ENCODE peak calls at places on chromosomes 4 and X, in five cellular contexts. E, Q, R, M and Z are unnamed samples.

GRCh38 chr4:155530290-155530689 is 136.4 kb upstream of the GUCY1A1 start:
- DNase-seq in E (no peak), Q (no peak), R (no peak), M (no peak), Z (no peak)

GRCh38 chr4:98687876-98688275 is 29.5 kb upstream of the TSPAN5 start:
- DNase-seq in E (no peak), Q (no peak), R (no peak), M (no peak), Z (no peak)

GRCh38 chrX:117510453-117510852 is 606.2 kb downstream of the KLHL13 start:
- DNase-seq in E (no peak), Q (no peak), R (no peak), M (no peak), Z (no peak)

GRCh38 chrX:147884958-147885357 is 26.8 kb upstream of the FMR1 start:
- DNase-seq in E (no peak), Q (no peak), R (no peak), M (no peak), Z (no peak)

GRCh38 chr4:172830295-172830764 is 338.3 kb upstream of the GALNT7 start:
- DNase-seq in E (peak), Q (no peak), R (no peak), M (no peak), Z (no peak)

GRCh38 chr4:6472387-6473263 is at the start of gene PPP2R2C:
- DNase-seq in E (peak), Q (peak), R (no peak), M (peak), Z (no peak)

GRCh38 chr4:33975996-33976395 is 2268.3 kb downstream of the ARAP2 start:
- DNase-seq in E (no peak), Q (no peak), R (no peak), M (no peak), Z (no peak)

GRCh38 chr4:56799291-56799823 is 22.1 kb downstream of the SPINK2 start:
- DNase-seq in E (no peak), Q (no peak), R (no peak), M (no peak), Z (no peak)

GRCh38 chr4:35604252-35604651 is 640.1 kb downstream of the ARAP2 start:
- DNase-seq in E (no peak), Q (no peak), R (no peak), M (no peak), Z (no peak)

GRCh38 chrX:40152706-40153334 is 55.1 kb upstream of the BCOR start:
- DNase-seq in E (peak), Q (no peak), R (no peak), M (no peak), Z (no peak)

GRCh38 chr4:122873752-122874151 is 47.1 kb downstream of the FGF2 start:
- DNase-seq in E (no peak), Q (no peak), R (no peak), M (no peak), Z (no peak)

GRCh38 chr4:138053601-138054322 is 188.4 kb downstream of the SLC7A11 start:
- DNase-seq in E (no peak), Q (no peak), R (no peak), M (no peak), Z (no peak)

GRCh38 chr4:55396305-55397023 is 707 bp downstream of the TMEM165 start:
- DNase-seq in E (peak), Q (peak), R (peak), M (peak), Z (peak)

GRCh38 chrX:63754141-63754859 is 30.7 kb downstream of the ARHGEF9 start:
- DNase-seq in E (no peak), Q (peak), R (no peak), M (peak), Z (no peak)

GRCh38 chrX:104343408-104344129 is 88.8 kb upstream of the ESX1 start:
- DNase-seq in E (peak), Q (peak), R (no peak), M (peak), Z (no peak)

GRCh38 chr4:81743731-81744465 is 272.2 kb upstream of the RASGEF1B start:
- DNase-seq in E (peak), Q (no peak), R (no peak), M (no peak), Z (no peak)

GRCh38 chrX:2552621-2553297 is 52.0 kb upstream of the DHRSX start:
- DNase-seq in E (no peak), Q (no peak), R (no peak), M (no peak), Z (peak)

GRCh38 chr4:105126311-105127153 is 20.1 kb upstream of the TET2 start:
- DNase-seq in E (no peak), Q (no peak), R (no peak), M (no peak), Z (no peak)

GRCh38 chr4:84389406-84389805 is 109.7 kb downstream of the NKX6-1 start:
- DNase-seq in E (no peak), Q (no peak), R (no peak), M (no peak), Z (no peak)

GRCh38 chr4:114364857-114365256 is 233.8 kb upstream of the UGT8 start:
- DNase-seq in E (no peak), Q (no peak), R (no peak), M (no peak), Z (no peak)

GRCh38 chrX:1403228-1403627 is 11.3 kb upstream of the SLC25A6 start:
- DNase-seq in E (no peak), Q (no peak), R (no peak), M (peak), Z (no peak)

GRCh38 chr4:67861513-67861912 is 22.3 kb downstream of the TMPRSS11D start:
- DNase-seq in E (no peak), Q (no peak), R (no peak), M (no peak), Z (peak)

GRCh38 chr4:125187221-125187620 is 127.5 kb upstream of the FAT4 start:
- DNase-seq in E (no peak), Q (no peak), R (no peak), M (no peak), Z (no peak)

GRCh38 chr4:997375-998071 is 4.3 kb upstream of the SLC26A1 start:
- DNase-seq in E (peak), Q (no peak), R (no peak), M (no peak), Z (no peak)

GRCh38 chrX:79366888-79367749 is at the start of gene ITM2A:
- DNase-seq in E (no peak), Q (peak), R (peak), M (peak), Z (no peak)

GRCh38 chr4:131488772-131489171 is 1660.3 kb upstream of the PCDH10 start:
- DNase-seq in E (no peak), Q (no peak), R (no peak), M (no peak), Z (no peak)

GRCh38 chrX:129637217-129638109 is 17.3 kb downstream of the APLN start:
- DNase-seq in E (peak), Q (peak), R (peak), M (peak), Z (peak)

GRCh38 chrX:154412468-154412867 is 1.1 kb downstream of the TAFAZZIN start:
- DNase-seq in E (no peak), Q (peak), R (no peak), M (peak), Z (no peak)

GRCh38 chr4:40311811-40312346 is 23.3 kb upstream of the CHRNA9 start:
- DNase-seq in E (no peak), Q (peak), R (no peak), M (no peak), Z (no peak)

GRCh38 chr4:118803253-118803652 is 32.7 kb downstream of the SEC24D start:
- DNase-seq in E (no peak), Q (no peak), R (no peak), M (no peak), Z (no peak)